ENCODE peak calls at places on chromosomes 11 and 22, in eight cellular contexts. I is T-cell; P is neural crest cell; C is Right ventricle myocardium superior; Q is stimulated activated CD4-positive, alpha-beta T cell treated with anti-CD3 and anti-CD28 coated beads, Interleukin-2, amount 100 ng/mL, for 4 hours; X is AML-193; L is brain microvascular endothelial cell; M is GM13977. O is an unnamed sample.

GRCh38 chr11:47867821-47868220 is 19.7 kb upstream of the NUP160 start:
- DNase-seq in I (no peak), Q (no peak), L (no peak), X (no peak), P (no peak), M (no peak), C (no peak), O (no peak)

GRCh38 chr11:31106326-31106725 is 263.2 kb downstream of the DCDC1 start:
- DNase-seq in I (no peak), Q (no peak), L (no peak), P (no peak), C (no peak), M (no peak), X (no peak), O (no peak)

GRCh38 chr11:117462183-117462574 is 134.5 kb downstream of the CEP164 start:
- DNase-seq in P (no peak), I (no peak), M (no peak), Q (no peak), L (no peak), X (no peak), C (no peak), O (no peak)

GRCh38 chr22:26777402-26777801 is 120.0 kb downstream of the MIAT start:
- DNase-seq in C (no peak), P (no peak), Q (no peak), M (no peak), X (no peak), I (no peak), L (no peak), O (no peak)

GRCh38 chr22:46933040-46933439 is 170.6 kb downstream of the TBC1D22A start:
- DNase-seq in I (no peak), M (no peak), Q (no peak), L (no peak), C (no peak), X (no peak), P (no peak), O (no peak)

GRCh38 chr22:41780714-41781507 is 19.6 kb upstream of the CCDC134 start:
- DNase-seq in X (peak), M (peak), I (peak), Q (peak), C (peak), P (no peak), L (peak), O (no peak)

GRCh38 chr22:47355776-47356432 is 593.5 kb downstream of the TBC1D22A start:
- DNase-seq in Q (no peak), C (no peak), P (no peak), I (no peak), X (no peak), M (no peak), L (no peak), O (no peak)

GRCh38 chr11:86874314-86875056 is 74.1 kb downstream of the PRSS23 start:
- DNase-seq in I (no peak), P (no peak), M (no peak), Q (no peak), L (peak), X (no peak), C (no peak), O (no peak)

GRCh38 chr11:45379162-45379863 is 93.2 kb upstream of the SYT13 start:
- DNase-seq in M (no peak), P (no peak), I (no peak), X (no peak), Q (no peak), L (no peak), C (no peak), O (no peak)

GRCh38 chr11:1152316-1153104 is 5.2 kb upstream of the MUC5AC start:
- DNase-seq in P (no peak), I (no peak), X (no peak), L (peak), M (peak), Q (no peak), C (peak), O (peak)

GRCh38 chr11:45993438-45994064 is 71.1 kb downstream of the LARGE2 start:
- DNase-seq in M (no peak), Q (no peak), X (no peak), L (no peak), P (no peak), C (peak), I (no peak), O (no peak)

GRCh38 chr22:47294222-47294532 is 531.7 kb downstream of the TBC1D22A start:
- DNase-seq in M (no peak), L (peak), I (no peak), X (no peak), Q (no peak), C (peak), P (no peak), O (peak)

GRCh38 chr11:73477518-73477917 is 101.3 kb downstream of the RELT start:
- DNase-seq in X (no peak), P (no peak), M (no peak), L (no peak), Q (no peak), C (no peak), I (no peak), O (no peak)

GRCh38 chr11:47171856-47172255 is 4.8 kb downstream of the ARFGAP2 start:
- DNase-seq in I (no peak), X (no peak), M (no peak), P (no peak), Q (no peak), L (no peak), C (no peak), O (no peak)

GRCh38 chr11:77819921-77820564 is 479 bp downstream of the RSF1 start:
- DNase-seq in L (no peak), M (peak), X (no peak), Q (peak), P (peak), C (peak), I (no peak), O (peak)

GRCh38 chr22:39938509-39938908 is 21.7 kb upstream of the TMA7B start:
- DNase-seq in I (no peak), C (no peak), P (no peak), L (no peak), X (no peak), Q (peak), M (no peak), O (no peak)

GRCh38 chr11:108196901-108197300 is 25.5 kb downstream of the NPAT start:
- DNase-seq in P (no peak), I (no peak), X (no peak), C (no peak), Q (no peak), L (no peak), M (peak), O (no peak)

GRCh38 chr11:33110083-33110482 is 51.2 kb downstream of the CSTF3 start:
- DNase-seq in I (no peak), C (no peak), X (no peak), L (no peak), M (no peak), P (no peak), Q (no peak), O (no peak)

GRCh38 chr22:47051435-47052175 is 289.2 kb downstream of the TBC1D22A start:
- DNase-seq in I (no peak), L (no peak), M (no peak), C (peak), Q (no peak), X (no peak), P (no peak), O (no peak)

GRCh38 chr11:65911682-65912568 is 6.9 kb downstream of the C11orf68 start:
- DNase-seq in X (no peak), C (peak), L (no peak), M (peak), P (peak), I (no peak), Q (no peak), O (no peak)

GRCh38 chr11:73193251-73194033 is 24.6 kb upstream of the P2RY2 start:
- DNase-seq in L (no peak), M (no peak), P (no peak), I (no peak), X (no peak), Q (no peak), C (no peak), O (no peak)

GRCh38 chr11:75406338-75406777 is 7.0 kb downstream of the RPS3 start:
- DNase-seq in I (no peak), X (no peak), C (no peak), M (no peak), P (no peak), Q (no peak), L (no peak), O (no peak)

GRCh38 chr11:120465921-120466534 is 45.5 kb upstream of the GRIK4 start:
- DNase-seq in L (no peak), I (no peak), X (no peak), Q (no peak), M (no peak), P (no peak), C (no peak), O (no peak)

GRCh38 chr11:76769645-76770586 is 13.2 kb upstream of the TSKU start:
- DNase-seq in M (no peak), Q (no peak), C (no peak), L (peak), I (no peak), X (no peak), P (no peak), O (peak)